ENCODE peak calls at places on chromosome 16, in four cellular contexts. F is cardiac fibroblast, L is neural crest cell, I is dorsolateral prefrontal cortex. M is an unnamed sample.

GRCh38 chr16:85682516-85682915 is 6.2 kb downstream of the GINS2 start:
- DNase-seq in F (no peak), L (no peak), I (no peak), M (no peak)

GRCh38 chr16:1286492-1287094 is 22.8 kb upstream of the UBE2I start:
- DNase-seq in F (no peak), L (no peak), I (no peak), M (no peak)

GRCh38 chr16:81447383-81448101 is 2.9 kb downstream of the CMIP start:
- DNase-seq in F (no peak), L (no peak), I (no peak), M (no peak)

GRCh38 chr16:11142951-11143740 is 112.9 kb downstream of the SOCS1 start:
- DNase-seq in F (no peak), L (no peak), I (no peak), M (no peak)

GRCh38 chr16:71781741-71782140 is 26.9 kb downstream of the AP1G1 start:
- DNase-seq in F (peak), L (no peak), I (no peak), M (no peak)

GRCh38 chr16:74607967-74608356 is 1.0 kb upstream of the GLG1 start:
- DNase-seq in F (no peak), L (peak), I (no peak), M (no peak)

GRCh38 chr16:1825864-1826690 is 548 bp downstream of the HAGH start:
- DNase-seq in F (no peak), L (peak), I (no peak), M (no peak)

GRCh38 chr16:75559564-75560372 is 3.7 kb upstream of the TMEM231 start:
- DNase-seq in F (peak), L (no peak), I (no peak), M (no peak)

GRCh38 chr16:79601092-79601977 is 798 bp upstream of the MAF start:
- DNase-seq in F (peak), L (peak), I (peak), M (no peak)